ENCODE peak calls at places on chromosome 6, in seven cellular contexts. A is brain microvascular endothelial cell; X is germinal center; D is left colon; L is effector CD4-positive, alpha-beta T cell; W is ELR; S is anterior cingulate cortex. B is an unnamed sample.

GRCh38 chr6:42217165-42217522 is 517 bp downstream of the MRPS10 start:
- DNase-seq in A (no peak), X (no peak), D (no peak), L (no peak), W (peak), S (no peak), B (no peak)

GRCh38 chr6:110534731-110535164 is 58.3 kb upstream of the SLC22A16 start:
- DNase-seq in A (peak), X (no peak), D (no peak), L (no peak), W (peak), S (peak), B (peak)

GRCh38 chr6:126753616-126754015 is 364.9 kb upstream of the RSPO3 start:
- DNase-seq in A (no peak), X (no peak), D (no peak), L (no peak), W (no peak), S (no peak), B (no peak)

GRCh38 chr6:157724960-157725741 is 97.9 kb upstream of the SNX9 start:
- DNase-seq in A (no peak), X (no peak), D (no peak), L (no peak), W (no peak), S (no peak), B (no peak)

GRCh38 chr6:35669441-35669776 is 19.3 kb downstream of the FKBP5 start:
- DNase-seq in A (peak), X (peak), D (no peak), L (no peak), W (peak), S (no peak), B (no peak)

GRCh38 chr6:133953634-133954415 is 801 bp downstream of the TBPL1 start:
- DNase-seq in A (no peak), X (no peak), D (peak), L (no peak), W (no peak), S (no peak), B (no peak)

GRCh38 chr6:17628873-17629272 is 28.8 kb downstream of the FAM8A1 start:
- DNase-seq in A (no peak), X (no peak), D (no peak), L (no peak), W (no peak), S (no peak), B (no peak)

GRCh38 chr6:165649701-165650137 is 13.3 kb downstream of the PDE10A start:
- DNase-seq in A (peak), X (no peak), D (no peak), L (no peak), W (no peak), S (no peak), B (no peak)

GRCh38 chr6:155493694-155494143 is 38.1 kb upstream of the NOX3 start:
- DNase-seq in A (peak), X (peak), D (peak), L (no peak), W (peak), S (peak), B (peak)

B was measured in HFFc6.